ENCODE peak calls at places on chromosomes 3 and 15, in ten cellular contexts. J is effector memory CD8-positive, alpha-beta T cell; A is NCI-H1092; W is globus pallidus; K is epithelial cell of esophagus; D is CD8-positive, alpha-beta memory T cell; Z is activated B cell treated with CpG ODN at 0.5 μM for 24 hours; S is T-helper 22 cell; C is cardiac fibroblast; M is glutamatergic neuron. E is an unnamed sample.

GRCh38 chr15:88331291-88331690 is 74.8 kb upstream of the NTRK3 start:
- DNase-seq in J (no peak), A (no peak), W (peak; percentile 15), K (peak; percentile 5), D (no peak), Z (no peak), S (no peak), C (peak; percentile 21), M (peak; percentile 94), E (peak; percentile 73)

GRCh38 chr3:61809879-61810278 is 248.5 kb downstream of the PTPRG start:
- DNase-seq in J (no peak), A (peak; percentile 34), W (no peak), K (no peak), D (no peak), Z (no peak), S (no peak), C (peak; percentile 68), M (no peak), E (no peak)

GRCh38 chr3:197736491-197737318 is at the start of gene RUBCN:
- DNase-seq in J (peak; percentile 85), A (peak; percentile 93), W (peak; percentile 97), K (peak; percentile 97), D (peak; percentile 94), Z (peak; percentile 88), S (peak; percentile 94), C (peak; percentile 96), M (peak; percentile 97), E (peak; percentile 85)

GRCh38 chr3:158789592-158789991 is 12.3 kb upstream of the MFSD1 start:
- DNase-seq in J (no peak), A (no peak), W (no peak), K (peak; percentile 62), D (no peak), Z (no peak), S (no peak), C (peak; percentile 80), M (no peak), E (no peak)

GRCh38 chr15:38050529-38050928 is 116.1 kb downstream of the TMCO5A start:
- DNase-seq in J (no peak), A (no peak), W (no peak), K (peak; percentile 91), D (no peak), Z (no peak), S (no peak), C (peak; percentile 63), M (no peak), E (no peak)

GRCh38 chr3:197456271-197457091 is 99.3 kb downstream of the BDH1 start:
- DNase-seq in J (peak; percentile 15), A (no peak), W (peak; percentile 78), K (peak; percentile 68), D (peak; percentile 52), Z (peak; percentile 42), S (no peak), C (peak; percentile 94), M (peak; percentile 71), E (no peak)

GRCh38 chr15:38671675-38672141 is 107.1 kb upstream of the RASGRP1 start:
- DNase-seq in J (peak; percentile 52), A (no peak), W (no peak), K (no peak), D (peak; percentile 65), Z (peak; percentile 22), S (peak; percentile 51), C (no peak), M (no peak), E (no peak)

GRCh38 chr15:93523490-93523889 is 434.5 kb upstream of the RGMA start:
- DNase-seq in J (no peak), A (no peak), W (no peak), K (no peak), D (no peak), Z (no peak), S (no peak), C (no peak), M (no peak), E (no peak)

GRCh38 chr15:84079885-84080777 is 155.4 kb upstream of the GOLGA6L4 start:
- DNase-seq in J (peak; percentile 1), A (peak; percentile 66), W (no peak), K (peak; percentile 44), D (peak; percentile 46), Z (peak; percentile 18), S (no peak), C (peak; percentile 18), M (peak; percentile 78), E (peak; percentile 16)

GRCh38 chr3:127769284-127770081 is 52.8 kb downstream of the MGLL start:
- DNase-seq in J (no peak), A (no peak), W (no peak), K (no peak), D (no peak), Z (no peak), S (no peak), C (no peak), M (no peak), E (no peak)

GRCh38 chr3:37125195-37125594 is 49.2 kb downstream of the LRRFIP2 start:
- DNase-seq in J (no peak), A (no peak), W (no peak), K (peak; percentile 73), D (no peak), Z (no peak), S (no peak), C (no peak), M (no peak), E (no peak)

GRCh38 chr15:101255066-101255415 is 3.2 kb upstream of the CHSY1 start:
- DNase-seq in J (no peak), A (no peak), W (no peak), K (no peak), D (no peak), Z (no peak), S (no peak), C (peak; percentile 51), M (no peak), E (no peak)

GRCh38 chr3:90129710-90130109 is 1022.3 kb downstream of the EPHA3 start:
- DNase-seq in J (no peak), A (no peak), W (no peak), K (peak; percentile 5), D (no peak), Z (no peak), S (no peak), C (no peak), M (no peak), E (no peak)

GRCh38 chr3:104598848-104599501 is 767.7 kb upstream of the ALCAM start:
- DNase-seq in J (no peak), A (peak; percentile 7), W (no peak), K (peak; percentile 80), D (no peak), Z (no peak), S (no peak), C (no peak), M (no peak), E (no peak)

GRCh38 chr15:56249080-56249479 is 5.4 kb upstream of the RFX7 start:
- DNase-seq in J (no peak), A (peak; percentile 2), W (no peak), K (peak; percentile 82), D (no peak), Z (no peak), S (no peak), C (peak; percentile 75), M (no peak), E (no peak)

GRCh38 chr3:181711325-181712135 is at the start of gene SOX2:
- DNase-seq in J (no peak), A (peak; percentile 62), W (peak; percentile 95), K (peak; percentile 92), D (no peak), Z (no peak), S (peak; percentile 12), C (peak; percentile 39), M (peak; percentile 81), E (no peak)

GRCh38 chr3:110138966-110139555 is 801.7 kb upstream of the DPPA4 start:
- DNase-seq in J (no peak), A (no peak), W (no peak), K (peak; percentile 27), D (no peak), Z (no peak), S (no peak), C (no peak), M (no peak), E (no peak)

GRCh38 chr3:111884411-111885018 is 25.4 kb downstream of the PHLDB2 start:
- DNase-seq in J (no peak), A (no peak), W (no peak), K (no peak), D (no peak), Z (no peak), S (no peak), C (no peak), M (no peak), E (no peak)

GRCh38 chr3:46849686-46850467 is 13.4 kb downstream of the MYL3 start:
- DNase-seq in J (no peak), A (no peak), W (no peak), K (no peak), D (no peak), Z (no peak), S (no peak), C (no peak), M (peak; percentile 12), E (no peak)

GRCh38 chr3:195195321-195196209 is 75.4 kb downstream of the XXYLT1 start:
- DNase-seq in J (no peak), A (peak; percentile 79), W (peak; percentile 93), K (no peak), D (no peak), Z (no peak), S (no peak), C (no peak), M (peak; percentile 33), E (no peak)

GRCh38 chr3:149235599-149236424 is 14.2 kb upstream of the CP start:
- DNase-seq in J (no peak), A (no peak), W (no peak), K (no peak), D (no peak), Z (no peak), S (no peak), C (no peak), M (no peak), E (no peak)

GRCh38 chr3:107988464-107989156 is 102.2 kb downstream of the CD47 start:
- DNase-seq in J (no peak), A (no peak), W (no peak), K (peak; percentile 80), D (no peak), Z (no peak), S (no peak), C (peak; percentile 70), M (no peak), E (no peak)

GRCh38 chr3:106824856-106825255 is 552.4 kb upstream of the CCDC54 start:
- DNase-seq in J (no peak), A (no peak), W (peak; percentile 40), K (peak; percentile 41), D (no peak), Z (no peak), S (no peak), C (peak; percentile 48), M (no peak), E (no peak)